ENCODE peak calls at places on chromosomes 7 and 10, in nine cellular contexts. X is lower lobe of right lung, G is psoas muscle, B is H9, Z is IMR-90, A is pancreas, I is cardiac muscle cell, R is heart left ventricle, C is fibroblast of lung. E is an unnamed sample. For H3K4me1, the result is how much of the 10 kb centered on the place peaks cover.

GRCh38 chr10:89515031-89515841 is 20.2 kb downstream of the SLC16A12 start:
- DNase-seq in A (no peak), X (no peak), Z (peak), G (no peak), R (peak), B (no peak), C (peak), I (peak), E (peak)

GRCh38 chr7:100867040-100867795 is at the start of gene TRIP6:
- DNase-seq in C (peak), G (peak), R (peak), I (peak), X (peak), Z (peak), A (peak), B (peak), E (peak)

GRCh38 chr7:114720725-114721124 is 201.2 kb upstream of the MDFIC start:
- DNase-seq in I (no peak), A (no peak), C (no peak), B (no peak), R (no peak), G (no peak), Z (no peak), X (no peak), E (no peak)

GRCh38 chr10:115857856-115858255 is 415.1 kb downstream of the GFRA1 start:
- DNase-seq in Z (no peak), R (no peak), I (no peak), A (no peak), B (no peak), X (no peak), C (peak), G (no peak), E (no peak)

GRCh38 chr10:132867801-132868644 is 74.3 kb downstream of the CFAP46 start:
- DNase-seq in R (peak), I (no peak), Z (no peak), B (peak), A (peak), X (peak), C (no peak), G (peak), E (peak)

GRCh38 chr7:17506090-17506489 is 207.6 kb downstream of the AHR start:
- DNase-seq in Z (peak), X (no peak), R (no peak), B (no peak), A (no peak), C (peak), G (no peak), I (no peak), E (no peak)

GRCh38 chr10:30553625-30554442 is 75.7 kb downstream of the LYZL2 start:
- DNase-seq in B (peak), X (peak), A (no peak), Z (peak), C (peak), I (peak), G (peak), R (peak), E (peak)

GRCh38 chr7:96236198-96237039 is 85.5 kb downstream of the SLC25A13 start:
- DNase-seq in Z (peak), A (no peak), I (peak), R (peak), G (peak), C (peak), X (no peak), B (no peak), E (peak)

GRCh38 chr7:33806284-33807157 is 98.8 kb upstream of the BMPER start:
- DNase-seq in G (no peak), A (no peak), X (no peak), Z (peak), B (no peak), C (no peak), I (peak), R (peak), E (no peak)

GRCh38 chr10:87974769-87975168 is 111.3 kb downstream of the PTEN start:
- DNase-seq in R (no peak), G (no peak), I (no peak), Z (no peak), A (no peak), C (no peak), B (no peak), X (no peak), E (no peak)

GRCh38 chr10:112539340-112539739 is 92.3 kb downstream of the VTI1A start:
- DNase-seq in B (no peak), X (no peak), I (no peak), R (no peak), C (no peak), A (no peak), Z (no peak), G (no peak), E (no peak)

GRCh38 chr7:11650504-11650903 is 181.5 kb downstream of the THSD7A start:
- DNase-seq in A (no peak), Z (no peak), I (no peak), X (no peak), G (no peak), R (no peak), C (no peak), B (no peak), E (no peak)

GRCh38 chr7:44223362-44224114 is 22.8 kb downstream of the YKT6 start:
- DNase-seq in B (no peak), Z (no peak), A (peak), R (peak), G (peak), C (no peak), I (peak), X (peak), E (no peak)

GRCh38 chr7:127809285-127809702 is 157.3 kb downstream of the SND1 start:
- DNase-seq in A (no peak), I (peak), B (no peak), X (no peak), R (no peak), C (peak), Z (peak), G (peak), E (no peak)

GRCh38 chr7:91055219-91055618 is 209.0 kb upstream of the FZD1 start:
- DNase-seq in C (no peak), X (no peak), G (no peak), A (no peak), R (no peak), Z (no peak), I (no peak), B (no peak), E (no peak)

GRCh38 chr7:46317256-46317655 is 396.2 kb upstream of the IGFBP3 start:
- DNase-seq in B (no peak), C (no peak), X (no peak), I (no peak), Z (peak), A (no peak), G (no peak), R (no peak), E (no peak)

DNA sequence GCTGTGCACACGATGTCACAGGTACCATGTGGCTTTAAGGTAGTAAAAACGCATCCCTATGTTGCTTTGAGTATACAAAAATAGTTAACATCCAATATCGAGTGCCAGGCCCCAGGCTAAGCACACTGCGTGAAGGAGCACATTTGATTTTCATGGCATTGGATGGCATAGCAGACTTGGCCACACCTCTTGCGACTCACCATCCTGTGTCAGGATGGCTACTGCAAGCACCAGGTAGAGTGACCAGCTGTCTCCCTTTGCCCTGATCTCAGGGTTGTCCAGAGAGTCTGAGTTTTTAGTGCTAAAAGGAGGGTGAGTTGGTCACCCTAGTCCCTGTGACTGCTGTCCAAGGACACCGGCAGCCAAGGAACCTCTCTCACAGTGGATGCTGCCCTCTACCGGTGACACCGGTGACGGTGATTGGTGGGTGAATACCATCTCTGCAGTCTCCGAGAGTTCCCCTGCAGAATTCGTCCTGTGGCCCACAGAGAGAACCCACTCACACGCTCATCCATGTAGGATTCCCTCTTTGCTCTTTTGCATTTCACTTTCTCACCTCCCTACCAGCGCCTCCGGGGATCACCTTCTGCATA is 76.1 kb downstream of the BICC1 start:
- DNase-seq in X (no peak), A (peak), B (peak), C (no peak), G (peak), R (no peak), I (peak), Z (no peak), E (no peak)
- TF ChIP-seq CTCF in X (peak), A (no peak), B (peak), C (no peak), G (peak), R (peak), I (peak), Z (no peak), E (no peak)

GRCh38 chr10:129511086-129511485 is 44.0 kb downstream of the MGMT start:
- DNase-seq in B (no peak), G (no peak), Z (no peak), A (no peak), I (no peak), C (no peak), R (no peak), X (no peak), E (no peak)
- H3K4me1 ChIP-seq in B (under half), G (under half), Z (under half), A (under half), I (under half), C (under half), R (under half), X (under half), E (under half)

GRCh38 chr7:149489391-149490024 is 8.1 kb downstream of the ZNF746 start:
- DNase-seq in Z (no peak), X (no peak), B (no peak), C (no peak), I (no peak), A (no peak), R (no peak), G (peak), E (no peak)
- TF ChIP-seq CTCF in Z (no peak), X (no peak), B (peak), C (no peak), I (no peak), A (no peak), R (no peak), G (peak), E (no peak)

GRCh38 chr10:95835911-95836310 is 71.9 kb upstream of the CC2D2B start:
- DNase-seq in A (no peak), C (no peak), X (no peak), B (no peak), Z (no peak), G (no peak), I (no peak), R (no peak), E (no peak)

GRCh38 chr10:95832216-95833037 is 75.3 kb upstream of the CC2D2B start:
- DNase-seq in R (no peak), C (no peak), A (no peak), X (no peak), B (no peak), I (no peak), Z (no peak), G (no peak), E (no peak)

GRCh38 chr10:95835149-95835860 is 72.5 kb upstream of the CC2D2B start:
- DNase-seq in I (no peak), A (no peak), B (no peak), R (no peak), C (no peak), Z (peak), G (no peak), X (no peak), E (no peak)

GRCh38 chr10:95833038-95833673 is 74.6 kb upstream of the CC2D2B start:
- DNase-seq in X (no peak), R (no peak), C (no peak), G (no peak), B (no peak), Z (peak), I (no peak), A (no peak), E (no peak)

DNA sequence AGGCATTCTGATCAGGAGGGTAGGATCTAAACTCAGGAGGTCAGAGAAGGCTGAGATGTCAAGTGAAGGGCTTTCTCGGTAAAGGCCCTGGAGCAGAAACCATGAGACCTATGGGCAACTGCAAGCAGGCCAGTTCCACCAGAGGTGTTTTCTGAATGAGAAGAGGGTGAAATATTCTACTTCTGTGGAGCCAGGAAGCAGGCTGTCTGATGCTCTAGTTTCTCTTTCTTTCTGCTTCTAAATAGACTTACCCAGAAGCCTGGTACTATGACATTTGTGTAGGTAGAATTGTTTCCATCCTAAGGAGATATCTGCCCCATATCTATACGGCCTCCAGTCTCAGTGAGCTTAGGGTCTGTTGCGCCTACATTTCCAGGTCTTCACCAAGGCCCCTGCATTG is 73.4 kb upstream of the CC2D2B start:
- DNase-seq in C (no peak), G (no peak), X (no peak), B (no peak), Z (no peak), A (no peak), R (no peak), I (no peak), E (no peak)
- H3K4me1 ChIP-seq in C (under half), G (under half), X (under half), B (under half), Z (under half), A (under half), R (under half), I (under half), E (under half)

DNA sequence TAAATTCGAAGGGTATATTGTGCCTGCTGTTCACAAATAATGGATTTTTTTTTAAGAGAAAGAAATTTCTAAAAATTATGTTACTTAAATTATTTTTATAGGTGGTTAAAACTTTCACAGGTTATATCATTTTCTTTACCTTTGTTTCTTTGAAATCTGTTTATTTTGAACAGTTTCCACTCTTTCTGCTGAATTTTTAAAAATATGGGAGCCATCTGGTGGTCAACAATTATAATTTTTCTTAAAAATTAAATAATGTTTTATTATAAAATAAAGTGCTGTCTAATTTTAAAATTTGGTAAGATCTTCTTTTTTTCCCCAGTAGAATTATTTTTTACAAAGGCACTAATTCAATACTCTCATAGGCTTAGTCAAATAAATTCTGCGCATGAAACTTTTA is 263.9 kb downstream of the ETV1 start:
- DNase-seq in R (no peak), A (no peak), C (peak), X (no peak), B (no peak), G (no peak), I (no peak), Z (no peak), E (no peak)
- TF ChIP-seq CTCF in R (no peak), A (no peak), C (no peak), X (no peak), B (peak), G (no peak), I (no peak), Z (peak), E (no peak)

DNA sequence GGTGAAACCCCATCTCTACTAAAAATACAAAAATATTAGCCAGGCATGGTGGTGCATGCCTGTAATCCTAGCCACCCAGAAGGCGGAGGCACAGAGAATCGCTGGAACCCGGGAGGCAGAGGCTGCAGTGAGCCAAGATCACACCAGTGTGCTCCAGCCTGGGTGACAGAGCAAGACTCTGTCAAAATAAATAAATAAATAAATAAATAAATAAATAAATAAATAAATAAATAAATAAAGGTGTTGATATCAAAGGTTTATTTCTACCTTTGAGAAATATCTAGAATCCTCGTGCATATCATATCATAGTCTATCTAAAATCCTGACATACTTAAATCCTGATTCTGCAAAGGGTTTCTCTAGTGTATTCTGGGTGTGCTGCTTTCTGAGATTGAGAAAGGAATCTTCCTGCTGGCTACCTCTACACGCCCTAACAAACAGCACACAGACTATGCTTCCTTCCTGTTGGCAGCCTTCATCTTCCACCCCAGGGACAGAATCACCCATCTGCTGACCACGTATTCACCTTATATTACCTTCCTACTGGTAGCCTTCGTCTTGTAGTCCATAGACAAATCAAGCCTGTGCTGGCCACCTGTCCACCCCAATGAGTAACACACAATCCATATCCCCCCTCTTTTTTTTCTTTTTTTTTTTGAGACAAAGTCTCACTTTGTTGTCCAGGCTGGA is 8.7 kb downstream of the ABLIM1 start:
- DNase-seq in X (no peak), I (no peak), C (no peak), G (no peak), B (no peak), A (no peak), R (no peak), Z (no peak), E (no peak)
- H3K4me1 ChIP-seq in X (under half), I (under half), C (under half), G (under half), B (under half), A (under half), R (half or more), Z (under half), E (under half)

DNA sequence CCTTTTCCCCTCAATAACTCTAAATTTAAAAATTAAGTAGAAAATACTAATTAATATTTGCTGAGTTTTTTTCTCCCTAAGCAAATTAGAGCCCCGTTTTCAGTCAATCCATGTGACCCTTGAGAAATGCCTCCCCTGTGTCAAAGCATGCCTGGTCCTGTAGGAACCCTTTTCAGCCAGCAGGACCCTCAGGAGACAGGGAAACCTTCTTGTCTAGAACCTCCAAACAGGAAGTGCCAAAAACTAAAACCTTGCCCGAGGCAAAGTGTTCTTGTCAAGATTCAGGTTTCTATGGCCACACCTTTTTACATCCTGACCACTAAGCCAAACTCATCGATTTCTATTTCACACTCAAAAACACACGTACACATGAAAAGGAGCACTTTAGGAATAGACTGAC is 60.1 kb upstream of the NFE2L3 start:
- DNase-seq in B (no peak), I (no peak), Z (peak), G (no peak), X (no peak), A (no peak), C (peak), R (no peak), E (no peak)
- TF ChIP-seq CTCF in B (peak), I (no peak), Z (peak), G (no peak), X (no peak), A (no peak), C (no peak), R (no peak), E (no peak)

GRCh38 chr10:14566498-14566897 is 208.2 kb downstream of the FAM107B start:
- DNase-seq in R (no peak), I (no peak), G (no peak), Z (no peak), C (no peak), A (no peak), X (no peak), B (no peak), E (no peak)
- H3K4me1 ChIP-seq in R (under half), I (under half), G (under half), Z (under half), C (under half), A (under half), X (under half), B (under half), E (under half)

E was measured in tibial artery.